ENCODE peak calls at places on chromosomes 3 and 15, in six cellular contexts. One of them, this sample, is unnamed.

GRCh38 chr15:31328425-31328998 is 1.9 kb downstream of the KLF13 start:
- DNase-seq in SK-N-SH: peak; percentile 72
- DNase-seq in HCT116: no peak
- DNase-seq in HepG2: no peak
- DNase-seq in H1: no peak
- DNase-seq in GM12878: no peak
- DNase-seq in this sample: no peak

GRCh38 chr3:169387751-169388696 is 275.5 kb downstream of the MECOM start:
- DNase-seq in SK-N-SH: no peak
- DNase-seq in HCT116: no peak
- DNase-seq in HepG2: peak; percentile 20
- DNase-seq in H1: no peak
- DNase-seq in GM12878: no peak
- DNase-seq in this sample: no peak

GRCh38 chr15:60840306-60840702 is 361.4 kb upstream of the ICE2 start:
- DNase-seq in SK-N-SH: no peak
- DNase-seq in HCT116: no peak
- DNase-seq in HepG2: no peak
- DNase-seq in H1: no peak
- DNase-seq in GM12878: no peak
- DNase-seq in this sample: no peak

GRCh38 chr3:110164632-110165240 is 827.4 kb upstream of the DPPA4 start:
- DNase-seq in SK-N-SH: no peak
- DNase-seq in HCT116: no peak
- DNase-seq in HepG2: no peak
- DNase-seq in H1: no peak
- DNase-seq in GM12878: no peak
- DNase-seq in this sample: no peak

GRCh38 chr3:11001020-11001657 is 8.6 kb downstream of the SLC6A1 start:
- DNase-seq in SK-N-SH: peak; percentile 64
- DNase-seq in HCT116: no peak
- DNase-seq in HepG2: peak; percentile 16
- DNase-seq in H1: no peak
- DNase-seq in GM12878: no peak
- DNase-seq in this sample: no peak

GRCh38 chr3:55454611-55455010 is 32.5 kb downstream of the WNT5A start:
- DNase-seq in SK-N-SH: no peak
- DNase-seq in HCT116: no peak
- DNase-seq in HepG2: no peak
- DNase-seq in H1: no peak
- DNase-seq in GM12878: no peak
- DNase-seq in this sample: no peak

GRCh38 chr15:29538110-29538509 is 268.5 kb upstream of the NSMCE3 start:
- DNase-seq in SK-N-SH: no peak
- DNase-seq in HCT116: no peak
- DNase-seq in HepG2: no peak
- DNase-seq in H1: no peak
- DNase-seq in GM12878: no peak
- DNase-seq in this sample: no peak

GRCh38 chr3:141939759-141940158 is 63.3 kb downstream of the ATP1B3 start:
- DNase-seq in SK-N-SH: no peak
- DNase-seq in HCT116: peak; percentile 33
- DNase-seq in HepG2: no peak
- DNase-seq in H1: no peak
- DNase-seq in GM12878: no peak
- DNase-seq in this sample: no peak

GRCh38 chr3:192851821-192852352 is 65.8 kb downstream of the MB21D2 start:
- DNase-seq in SK-N-SH: peak; percentile 46
- DNase-seq in HCT116: peak; percentile 69
- DNase-seq in HepG2: peak; percentile 86
- DNase-seq in H1: no peak
- DNase-seq in GM12878: no peak
- DNase-seq in this sample: peak; percentile 78

GRCh38 chr15:36601952-36602351 is 22.5 kb downstream of the CDIN1 start:
- DNase-seq in SK-N-SH: no peak
- DNase-seq in HCT116: no peak
- DNase-seq in HepG2: no peak
- DNase-seq in H1: no peak
- DNase-seq in GM12878: no peak
- DNase-seq in this sample: no peak

GRCh38 chr3:100781311-100781710 is 72.0 kb downstream of the TFG start:
- DNase-seq in SK-N-SH: no peak
- DNase-seq in HCT116: no peak
- DNase-seq in HepG2: no peak
- DNase-seq in H1: no peak
- DNase-seq in GM12878: no peak
- DNase-seq in this sample: no peak

GRCh38 chr3:157089455-157090221 is 70.3 kb downstream of the CCNL1 start:
- DNase-seq in SK-N-SH: no peak
- DNase-seq in HCT116: no peak
- DNase-seq in HepG2: no peak
- DNase-seq in H1: no peak
- DNase-seq in GM12878: peak; percentile 69
- DNase-seq in this sample: no peak

GRCh38 chr15:99961011-99961441 is 227.8 kb upstream of the LYSMD4 start:
- DNase-seq in SK-N-SH: no peak
- DNase-seq in HCT116: peak; percentile 51
- DNase-seq in HepG2: no peak
- DNase-seq in H1: peak; percentile 77
- DNase-seq in GM12878: no peak
- DNase-seq in this sample: no peak

GRCh38 chr3:52238193-52238760 is 681 bp downstream of the TWF2 start:
- DNase-seq in SK-N-SH: no peak
- DNase-seq in HCT116: no peak
- DNase-seq in HepG2: peak; percentile 89
- DNase-seq in H1: peak; percentile 59
- DNase-seq in GM12878: no peak
- DNase-seq in this sample: no peak

GRCh38 chr3:71713041-71713440 is 12.2 kb downstream of the EIF4E3 start:
- DNase-seq in SK-N-SH: no peak
- DNase-seq in HCT116: no peak
- DNase-seq in HepG2: no peak
- DNase-seq in H1: no peak
- DNase-seq in GM12878: no peak
- DNase-seq in this sample: peak; percentile 60

GRCh38 chr15:64854041-64854440 is 12.3 kb downstream of the PLEKHO2 start:
- DNase-seq in SK-N-SH: no peak
- DNase-seq in HCT116: no peak
- DNase-seq in HepG2: no peak
- DNase-seq in H1: no peak
- DNase-seq in GM12878: no peak
- DNase-seq in this sample: no peak

GRCh38 chr3:188288153-188288552 is 134.2 kb downstream of the LPP start:
- DNase-seq in SK-N-SH: no peak
- DNase-seq in HCT116: no peak
- DNase-seq in HepG2: no peak
- DNase-seq in H1: no peak
- DNase-seq in GM12878: no peak
- DNase-seq in this sample: no peak

GRCh38 chr15:81887913-81888312 is 157.9 kb downstream of the MEX3B start:
- DNase-seq in SK-N-SH: no peak
- DNase-seq in HCT116: no peak
- DNase-seq in HepG2: no peak
- DNase-seq in H1: no peak
- DNase-seq in GM12878: no peak
- DNase-seq in this sample: no peak

GRCh38 chr3:69012836-69013255 is 638 bp downstream of the EOGT start:
- DNase-seq in SK-N-SH: peak; percentile 87
- DNase-seq in HCT116: no peak
- DNase-seq in HepG2: peak; percentile 22
- DNase-seq in H1: peak; percentile 54
- DNase-seq in GM12878: no peak
- DNase-seq in this sample: peak; percentile 23

GRCh38 chr3:116483135-116483534 is 37.8 kb upstream of the LSAMP start:
- DNase-seq in SK-N-SH: no peak
- DNase-seq in HCT116: no peak
- DNase-seq in HepG2: no peak
- DNase-seq in H1: no peak
- DNase-seq in GM12878: no peak
- DNase-seq in this sample: no peak

GRCh38 chr3:134601539-134602439 is 49.0 kb downstream of the KY start:
- DNase-seq in SK-N-SH: peak; percentile 89
- DNase-seq in HCT116: no peak
- DNase-seq in HepG2: no peak
- DNase-seq in H1: peak; percentile 71
- DNase-seq in GM12878: no peak
- DNase-seq in this sample: no peak

GRCh38 chr15:51224428-51224827 is 114.0 kb downstream of the CYP19A1 start:
- DNase-seq in SK-N-SH: no peak
- DNase-seq in HCT116: no peak
- DNase-seq in HepG2: no peak
- DNase-seq in H1: no peak
- DNase-seq in GM12878: no peak
- DNase-seq in this sample: no peak

GRCh38 chr3:125146601-125147490 is 65.7 kb downstream of the SLC12A8 start:
- DNase-seq in SK-N-SH: no peak
- DNase-seq in HCT116: no peak
- DNase-seq in HepG2: no peak
- DNase-seq in H1: no peak
- DNase-seq in GM12878: no peak
- DNase-seq in this sample: no peak

GRCh38 chr15:72284781-72285180 is 12.4 kb upstream of the PARP6 start:
- DNase-seq in SK-N-SH: no peak
- DNase-seq in HCT116: no peak
- DNase-seq in HepG2: no peak
- DNase-seq in H1: no peak
- DNase-seq in GM12878: no peak
- DNase-seq in this sample: no peak

GRCh38 chr3:124118397-124118796 is 126.5 kb upstream of the ROPN1 start:
- DNase-seq in SK-N-SH: no peak
- DNase-seq in HCT116: no peak
- DNase-seq in HepG2: no peak
- DNase-seq in H1: no peak
- DNase-seq in GM12878: no peak
- DNase-seq in this sample: no peak

GRCh38 chr3:50204804-50205718 is at the start of gene SLC38A3:
- DNase-seq in SK-N-SH: peak; percentile 97
- DNase-seq in HCT116: no peak
- DNase-seq in HepG2: no peak
- DNase-seq in H1: peak; percentile 82
- DNase-seq in GM12878: no peak
- DNase-seq in this sample: peak; percentile 76

GRCh38 chr3:124814620-124815421 is 72.3 kb downstream of the ITGB5 start:
- DNase-seq in SK-N-SH: no peak
- DNase-seq in HCT116: no peak
- DNase-seq in HepG2: peak; percentile 71
- DNase-seq in H1: no peak
- DNase-seq in GM12878: no peak
- DNase-seq in this sample: peak; percentile 92

GRCh38 chr3:14508966-14509795 is 31.0 kb downstream of the GRIP2 start:
- DNase-seq in SK-N-SH: peak; percentile 94
- DNase-seq in HCT116: peak; percentile 46
- DNase-seq in HepG2: peak; percentile 30
- DNase-seq in H1: peak; percentile 100
- DNase-seq in GM12878: no peak
- DNase-seq in this sample: peak; percentile 68

GRCh38 chr15:89845305-89845893 is 30.7 kb upstream of the ANPEP start:
- DNase-seq in SK-N-SH: no peak
- DNase-seq in HCT116: peak; percentile 76
- DNase-seq in HepG2: peak; percentile 66
- DNase-seq in H1: no peak
- DNase-seq in GM12878: no peak
- DNase-seq in this sample: peak; percentile 62

GRCh38 chr3:180875071-180875698 is 37.3 kb upstream of the FXR1 start:
- DNase-seq in SK-N-SH: no peak
- DNase-seq in HCT116: no peak
- DNase-seq in HepG2: no peak
- DNase-seq in H1: no peak
- DNase-seq in GM12878: no peak
- DNase-seq in this sample: no peak

GRCh38 chr3:180871901-180872300 is 40.6 kb upstream of the FXR1 start:
- DNase-seq in SK-N-SH: no peak
- DNase-seq in HCT116: no peak
- DNase-seq in HepG2: no peak
- DNase-seq in H1: no peak
- DNase-seq in GM12878: no peak
- DNase-seq in this sample: no peak

GRCh38 chr3:180870008-180870733 is 42.3 kb upstream of the FXR1 start:
- DNase-seq in SK-N-SH: no peak
- DNase-seq in HCT116: no peak
- DNase-seq in HepG2: no peak
- DNase-seq in H1: peak; percentile 73
- DNase-seq in GM12878: no peak
- DNase-seq in this sample: no peak
- TF ChIP-seq JUND in SK-N-SH: no peak
- TF ChIP-seq JUND in HCT116: no peak
- TF ChIP-seq JUND in HepG2: no peak
- TF ChIP-seq JUND in H1: no peak
- TF ChIP-seq JUND in GM12878: no peak
- TF ChIP-seq JUND in this sample: no peak

GRCh38 chr3:126516152-126516935 is 1.2 kb downstream of the UROC1 start:
- DNase-seq in SK-N-SH: no peak
- DNase-seq in HCT116: no peak
- DNase-seq in HepG2: no peak
- DNase-seq in H1: no peak
- DNase-seq in GM12878: no peak
- DNase-seq in this sample: no peak
- TF ChIP-seq JUND in SK-N-SH: no peak
- TF ChIP-seq JUND in HCT116: no peak
- TF ChIP-seq JUND in HepG2: no peak
- TF ChIP-seq JUND in H1: no peak
- TF ChIP-seq JUND in GM12878: no peak
- TF ChIP-seq JUND in this sample: no peak

DNA sequence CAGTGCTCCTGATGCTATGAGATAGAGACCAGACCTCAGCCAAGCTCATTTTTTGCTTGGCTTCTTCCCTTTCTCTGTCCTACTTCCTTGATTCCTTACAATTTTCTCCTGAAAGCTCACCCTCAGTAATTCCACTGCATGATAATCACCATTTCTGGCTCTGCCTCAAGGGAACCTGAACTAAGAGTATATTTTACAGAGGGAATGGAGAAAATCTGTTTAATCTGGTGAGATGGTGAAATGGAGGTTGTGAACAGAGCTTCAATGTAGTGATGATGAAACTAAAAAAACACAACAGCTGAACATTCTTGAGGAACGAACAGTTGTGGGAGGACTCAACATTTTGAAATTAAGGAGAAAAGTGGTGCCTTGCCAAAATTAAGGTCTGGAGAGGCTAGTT is 16.3 kb downstream of the HHLA2 start:
- DNase-seq in SK-N-SH: no peak
- DNase-seq in HCT116: no peak
- DNase-seq in HepG2: no peak
- DNase-seq in H1: no peak
- DNase-seq in GM12878: no peak
- DNase-seq in this sample: no peak
- TF ChIP-seq JUND in SK-N-SH: no peak
- TF ChIP-seq JUND in HCT116: no peak
- TF ChIP-seq JUND in HepG2: no peak
- TF ChIP-seq JUND in H1: no peak
- TF ChIP-seq JUND in GM12878: no peak
- TF ChIP-seq JUND in this sample: no peak

DNA sequence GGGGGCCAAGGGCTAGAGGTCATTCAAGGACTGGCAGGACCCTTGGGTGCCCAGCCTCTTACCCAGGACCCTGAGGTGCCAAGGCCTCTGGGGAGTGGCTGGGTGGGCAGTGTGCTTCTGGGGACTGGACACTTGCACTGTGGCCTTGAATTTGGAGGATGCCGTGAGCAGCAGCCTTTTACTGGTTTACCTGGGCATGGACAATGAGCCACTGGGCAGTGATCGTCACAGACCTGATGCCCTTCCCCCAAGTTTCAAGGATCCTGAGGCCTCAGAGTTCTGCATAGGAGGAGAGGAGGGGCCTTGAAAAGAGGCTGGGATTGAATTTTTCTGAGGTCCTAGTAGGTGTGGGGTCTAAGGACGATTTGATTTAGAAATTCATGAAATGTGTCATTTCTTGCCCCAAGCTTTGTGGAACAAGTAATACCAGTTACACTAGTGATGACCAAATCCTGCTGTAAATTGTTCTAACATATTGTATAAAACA is 146.1 kb upstream of the TPM1 start:
- DNase-seq in SK-N-SH: no peak
- DNase-seq in HCT116: peak; percentile 67
- DNase-seq in HepG2: peak; percentile 39
- DNase-seq in H1: no peak
- DNase-seq in GM12878: no peak
- DNase-seq in this sample: peak; percentile 90
- TF ChIP-seq JUND in SK-N-SH: no peak
- TF ChIP-seq JUND in HCT116: no peak
- TF ChIP-seq JUND in HepG2: no peak
- TF ChIP-seq JUND in H1: no peak
- TF ChIP-seq JUND in GM12878: no peak
- TF ChIP-seq JUND in this sample: no peak

This sample was measured in T47D.